ENCODE peak calls at places on chromosomes 7 and 10, in four cellular contexts. K is GM12878, P is fibroblast of mammary gland, M is heart right ventricle. S is an unnamed sample.

GRCh38 chr10:67772894-67773511 is 65.0 kb downstream of the DNAJC12 start:
- DNase-seq in M (no peak), K (peak), P (peak), S (peak)

GRCh38 chr7:106757846-106758245 is 96.9 kb upstream of the CCDC71L start:
- DNase-seq in P (peak), K (no peak), M (peak), S (peak)

GRCh38 chr10:8044908-8045727 is 9.4 kb upstream of the GATA3 start:
- DNase-seq in P (no peak), K (no peak), M (no peak), S (no peak)

GRCh38 chr10:22335204-22335956 is 9.9 kb upstream of the SPAG6 start:
- DNase-seq in P (peak), K (no peak), M (no peak), S (no peak)

GRCh38 chr10:26860026-26860541 is 674 bp downstream of the ABI1 start:
- DNase-seq in M (peak), K (no peak), P (peak), S (no peak)

GRCh38 chr7:140540142-140540777 is 61.0 kb upstream of the MKRN1 start:
- DNase-seq in K (no peak), P (no peak), M (no peak), S (no peak)

GRCh38 chr7:2616973-2617709 is 14.6 kb upstream of the TTYH3 start:
- DNase-seq in K (no peak), P (no peak), M (no peak), S (no peak)

GRCh38 chr10:89283174-89283987 is 18.5 kb upstream of the IFIT2 start:
- DNase-seq in K (no peak), M (no peak), P (peak), S (no peak)

GRCh38 chr10:88849224-88849623 is 2.4 kb downstream of the ANKRD22 start:
- DNase-seq in P (peak), M (no peak), K (no peak), S (peak)

GRCh38 chr10:63266337-63267327 is 133.5 kb downstream of the NRBF2 start:
- DNase-seq in K (no peak), P (no peak), M (no peak), S (no peak)

GRCh38 chr7:22983257-22983855 is 30.6 kb downstream of the HYCC1 start:
- DNase-seq in P (peak), K (no peak), M (no peak), S (no peak)

GRCh38 chr7:101245147-101245668 is 327 bp upstream of the FIS1 start:
- DNase-seq in P (no peak), M (no peak), K (no peak), S (no peak)

GRCh38 chr7:3027005-3027404 is 16.7 kb downstream of the CARD11 start:
- DNase-seq in M (no peak), P (no peak), K (no peak), S (no peak)

GRCh38 chr7:149494738-149495368 is 2.8 kb downstream of the ZNF746 start:
- DNase-seq in K (no peak), M (no peak), P (peak), S (peak)

GRCh38 chr10:361203-362135 is 226.2 kb downstream of the ZMYND11 start:
- DNase-seq in P (no peak), M (no peak), K (no peak), S (no peak)

GRCh38 chr7:91496251-91496820 is 232.1 kb downstream of the FZD1 start:
- DNase-seq in K (no peak), M (no peak), P (no peak), S (peak)

GRCh38 chr7:132577206-132578049 is 1.2 kb upstream of the PLXNA4 start:
- DNase-seq in P (peak), K (no peak), M (peak), S (no peak)

GRCh38 chr7:139661043-139661440 is 116.8 kb downstream of the HIPK2 start:
- DNase-seq in K (no peak), M (no peak), P (no peak), S (no peak)

GRCh38 chr7:90973146-90973545 is 291.1 kb upstream of the FZD1 start:
- DNase-seq in K (no peak), M (no peak), P (peak), S (no peak)

GRCh38 chr10:35079763-35080162 is 10.4 kb downstream of the CUL2 start:
- DNase-seq in K (no peak), M (no peak), P (peak), S (no peak)

GRCh38 chr7:33420311-33420710 is 290.9 kb downstream of the BBS9 start:
- DNase-seq in K (no peak), M (no peak), P (no peak), S (no peak)

GRCh38 chr7:48244902-48245301 is 73.6 kb downstream of the ABCA13 start:
- DNase-seq in M (peak), K (no peak), P (peak), S (peak)

GRCh38 chr7:129468087-129468486 is 33.9 kb downstream of the STRIP2 start:
- DNase-seq in M (no peak), K (no peak), P (no peak), S (no peak)

GRCh38 chr7:16794990-16795389 is 9.8 kb downstream of the AGR2 start:
- DNase-seq in P (no peak), M (no peak), K (no peak), S (no peak)

GRCh38 chr7:91533996-91534395 is 269.8 kb downstream of the FZD1 start:
- DNase-seq in K (no peak), M (no peak), P (no peak), S (no peak)

GRCh38 chr10:119769886-119770285 is 44.0 kb downstream of the INPP5F start:
- DNase-seq in M (no peak), P (peak), K (no peak), S (no peak)

GRCh38 chr10:96276426-96276825 is 5.1 kb upstream of the BLNK start:
- DNase-seq in M (no peak), K (no peak), P (no peak), S (no peak)

GRCh38 chr7:140646931-140647647 is 6.5 kb upstream of the DENND2A start:
- DNase-seq in P (no peak), M (no peak), K (no peak), S (no peak)

GRCh38 chr10:87546971-87547413 is 42.3 kb downstream of the MINPP1 start:
- DNase-seq in P (peak), K (no peak), M (no peak), S (no peak)

GRCh38 chr10:103416436-103417147 is 20.2 kb downstream of the PDCD11 start:
- DNase-seq in P (peak), K (peak), M (peak), S (peak)

GRCh38 chr7:37349979-37350590 is 98.6 kb downstream of the ELMO1 start:
- DNase-seq in M (no peak), K (no peak), P (no peak), S (no peak)

GRCh38 chr10:3464760-3465405 is 292.3 kb upstream of the PITRM1 start:
- DNase-seq in K (no peak), P (peak), M (no peak), S (no peak)

GRCh38 chr7:3027455-3027854 is 16.2 kb downstream of the CARD11 start:
- DNase-seq in M (no peak), K (no peak), P (no peak), S (no peak)

GRCh38 chr7:98360221-98361124 is 40.4 kb downstream of the BAIAP2L1 start:
- DNase-seq in P (no peak), K (no peak), M (no peak), S (no peak)

GRCh38 chr7:159118220-159118595 is 26.5 kb downstream of the VIPR2 start:
- DNase-seq in M (no peak), P (no peak), K (no peak), S (no peak)

GRCh38 chr10:16848562-16849154 is 31.4 kb upstream of the RSU1 start:
- DNase-seq in K (no peak), P (peak), M (no peak), S (no peak)

GRCh38 chr7:137001041-137001440 is 132.6 kb downstream of the CHRM2 start:
- DNase-seq in K (no peak), P (no peak), M (no peak), S (no peak)